ENCODE peak calls at places on chromosome 7, in seven cellular contexts. I is AG08395, K is A172, N is iris pigment epithelial cell, E is RWPE1, V is nucleus accumbens, H is dorsolateral prefrontal cortex. L is an unnamed sample.

GRCh38 chr7:53675835-53676234 is 640.4 kb downstream of the POM121L12 start:
- DNase-seq in I (no peak), K (no peak), N (no peak), E (no peak), V (no peak), H (no peak), L (no peak)

GRCh38 chr7:42407828-42408227 is 170.8 kb upstream of the GLI3 start:
- DNase-seq in I (no peak), K (no peak), N (no peak), E (no peak), V (no peak), H (no peak), L (no peak)

GRCh38 chr7:17206354-17206905 is 92.0 kb upstream of the AHR start:
- DNase-seq in I (no peak), K (no peak), N (peak; percentile 11), E (no peak), V (no peak), H (no peak), L (no peak)

GRCh38 chr7:50640779-50641178 is 75.6 kb upstream of the DDC start:
- DNase-seq in I (no peak), K (no peak), N (no peak), E (no peak), V (no peak), H (peak; percentile 27), L (no peak)

GRCh38 chr7:92631067-92631829 is 41.1 kb upstream of the FAM133B start:
- DNase-seq in I (no peak), K (no peak), N (no peak), E (no peak), V (no peak), H (no peak), L (no peak)

GRCh38 chr7:50631639-50632038 is 66.4 kb upstream of the DDC start:
- DNase-seq in I (no peak), K (no peak), N (no peak), E (no peak), V (no peak), H (no peak), L (no peak)

GRCh38 chr7:23062452-23062851 is 43.1 kb upstream of the KLHL7 start:
- DNase-seq in I (no peak), K (peak; percentile 65), N (peak; percentile 29), E (peak; percentile 64), V (peak; percentile 2), H (no peak), L (peak; percentile 17)

GRCh38 chr7:1610013-1610677 is 40.3 kb upstream of the PSMG3 start:
- DNase-seq in I (no peak), K (no peak), N (no peak), E (no peak), V (no peak), H (no peak), L (no peak)

GRCh38 chr7:48617508-48617907 is 306.8 kb upstream of the CDC14C start:
- DNase-seq in I (no peak), K (no peak), N (no peak), E (no peak), V (no peak), H (no peak), L (no peak)

GRCh38 chr7:132072165-132072564 is 504.1 kb downstream of the PLXNA4 start:
- DNase-seq in I (no peak), K (no peak), N (no peak), E (no peak), V (no peak), H (no peak), L (no peak)

GRCh38 chr7:27606270-27607209 is 56.1 kb downstream of the HIBADH start:
- DNase-seq in I (peak; percentile 3), K (peak; percentile 86), N (peak; percentile 63), E (no peak), V (no peak), H (no peak), L (peak; percentile 12)

GRCh38 chr7:142859829-142860228 is 5.0 kb downstream of the EPHB6 start:
- DNase-seq in I (peak; percentile 44), K (peak; percentile 10), N (peak; percentile 82), E (no peak), V (no peak), H (no peak), L (no peak)

GRCh38 chr7:138755331-138755747 is 42.5 kb upstream of the TMEM213 start:
- DNase-seq in I (peak; percentile 10), K (peak; percentile 17), N (peak; percentile 41), E (no peak), V (no peak), H (no peak), L (no peak)

GRCh38 chr7:115269486-115269885 is 347.6 kb downstream of the MDFIC start:
- DNase-seq in I (no peak), K (no peak), N (peak; percentile 25), E (no peak), V (no peak), H (no peak), L (no peak)

GRCh38 chr7:45872116-45873034 is 507 bp downstream of the CCDC201 start:
- DNase-seq in I (no peak), K (no peak), N (no peak), E (no peak), V (no peak), H (no peak), L (no peak)

GRCh38 chr7:135842446-135843175 is 94.0 kb upstream of the FAM180A start:
- DNase-seq in I (no peak), K (no peak), N (peak; percentile 5), E (no peak), V (no peak), H (no peak), L (no peak)

GRCh38 chr7:151139791-151140190 is 27.7 kb downstream of the GBX1 start:
- DNase-seq in I (no peak), K (no peak), N (no peak), E (no peak), V (no peak), H (no peak), L (no peak)

GRCh38 chr7:128041203-128041602 is 10.0 kb upstream of the LRRC4 start:
- DNase-seq in I (peak; percentile 16), K (peak; percentile 76), N (peak; percentile 78), E (peak; percentile 64), V (no peak), H (no peak), L (peak; percentile 19)

GRCh38 chr7:47488205-47488968 is 93.5 kb downstream of the TNS3 start:
- DNase-seq in I (no peak), K (no peak), N (peak; percentile 53), E (no peak), V (no peak), H (no peak), L (no peak)

GRCh38 chr7:55420535-55420934 is 55.4 kb downstream of the LANCL2 start:
- DNase-seq in I (no peak), K (no peak), N (peak; percentile 71), E (no peak), V (no peak), H (no peak), L (no peak)

GRCh38 chr7:80900583-80901576 is 18.0 kb downstream of the SEMA3C start:
- DNase-seq in I (peak; percentile 52), K (peak; percentile 81), N (peak; percentile 89), E (peak; percentile 38), V (no peak), H (no peak), L (no peak)

GRCh38 chr7:102469972-102470825 is 5.4 kb downstream of the LRWD1 start:
- DNase-seq in I (no peak), K (no peak), N (no peak), E (no peak), V (no peak), H (no peak), L (no peak)

GRCh38 chr7:132590162-132590561 is 13.9 kb upstream of the PLXNA4 start:
- DNase-seq in I (no peak), K (no peak), N (peak; percentile 6), E (no peak), V (no peak), H (no peak), L (no peak)

GRCh38 chr7:26091933-26092332 is 60.1 kb upstream of the NFE2L3 start:
- DNase-seq in I (no peak), K (peak; percentile 37), N (peak; percentile 7), E (peak; percentile 36), V (no peak), H (no peak), L (peak; percentile 35)

GRCh38 chr7:110803602-110804143 is 287.3 kb upstream of the LRRN3 start:
- DNase-seq in I (no peak), K (no peak), N (no peak), E (no peak), V (no peak), H (no peak), L (no peak)

GRCh38 chr7:130918129-130919052 is 184.4 kb upstream of the KLF14 start:
- DNase-seq in I (no peak), K (no peak), N (peak; percentile 58), E (no peak), V (no peak), H (no peak), L (no peak)

GRCh38 chr7:16982640-16983103 is 100.9 kb upstream of the AGR3 start:
- DNase-seq in I (peak; percentile 35), K (peak; percentile 52), N (peak; percentile 60), E (peak; percentile 29), V (peak; percentile 2), H (no peak), L (no peak)

GRCh38 chr7:37354661-37355131 is 94.0 kb downstream of the ELMO1 start:
- DNase-seq in I (no peak), K (peak; percentile 25), N (no peak), E (no peak), V (no peak), H (no peak), L (no peak)

GRCh38 chr7:151313857-151314256 is 27.8 kb upstream of the NUB1 start:
- DNase-seq in I (peak; percentile 62), K (no peak), N (peak; percentile 15), E (no peak), V (no peak), H (peak; percentile 63), L (no peak)

GRCh38 chr7:138661236-138661635 is 39.9 kb downstream of the SVOPL start:
- DNase-seq in I (no peak), K (no peak), N (no peak), E (no peak), V (no peak), H (no peak), L (no peak)

GRCh38 chr7:130372813-130373212 is 7.5 kb upstream of the CPA1 start:
- DNase-seq in I (no peak), K (no peak), N (no peak), E (no peak), V (no peak), H (no peak), L (no peak)

GRCh38 chr7:67045496-67045995 is 48.9 kb downstream of the TYW1 start:
- DNase-seq in I (no peak), K (no peak), N (no peak), E (no peak), V (no peak), H (no peak), L (no peak)

GRCh38 chr7:134783294-134784069 is 4.0 kb downstream of the CALD1 start:
- DNase-seq in I (no peak), K (no peak), N (no peak), E (no peak), V (no peak), H (no peak), L (no peak)

GRCh38 chr7:112572669-112573301 is 92.0 kb downstream of the LSMEM1 start:
- DNase-seq in I (no peak), K (no peak), N (no peak), E (no peak), V (no peak), H (no peak), L (no peak)

GRCh38 chr7:157813741-157814661 is 477.2 kb downstream of the DNAJB6 start:
- DNase-seq in I (no peak), K (no peak), N (no peak), E (no peak), V (no peak), H (no peak), L (no peak)

GRCh38 chr7:37927739-37928444 is 7.5 kb downstream of the EPDR1 start:
- DNase-seq in I (no peak), K (no peak), N (no peak), E (no peak), V (no peak), H (no peak), L (no peak)

L was measured in HTR-8/SVneo.